ENCODE peak calls at places on chromosomes 11 and 22, in four cellular contexts. U is cardiac muscle cell; I is stimulated activated CD4-positive, alpha-beta T cell treated with anti-CD3 and anti-CD28 coated beads, Interleukin-1b, Interleukin-23, amount 100 ng/mL, for 24 hours; S is GM20000. J is an unnamed sample.

GRCh38 chr11:47980093-47980906 is at the start of gene PTPRJ:
- DNase-seq in U (peak; percentile 72), I (no peak), S (peak; percentile 86), J (peak; percentile 80)

GRCh38 chr11:69437001-69437875 is 44.2 kb upstream of the LINC01488 start:
- DNase-seq in I (no peak), S (no peak), U (no peak), J (peak; percentile 99)

GRCh38 chr11:92870241-92870826 is 99.1 kb upstream of the MTNR1B start:
- DNase-seq in U (no peak), I (no peak), S (no peak), J (no peak)

GRCh38 chr11:77407613-77408012 is 66.3 kb downstream of the PAK1 start:
- DNase-seq in I (no peak), S (no peak), U (peak; percentile 79), J (no peak)

GRCh38 chr11:76335827-76336226 is 45.1 kb downstream of the THAP12 start:
- DNase-seq in I (no peak), U (no peak), S (no peak), J (no peak)

GRCh38 chr11:17351510-17352176 is at the start of gene NCR3LG1:
- DNase-seq in U (peak; percentile 84), I (peak; percentile 22), S (peak; percentile 54), J (peak; percentile 36)

GRCh38 chr11:27679136-27680015 is 20.9 kb downstream of the BDNF start:
- DNase-seq in S (no peak), I (no peak), U (peak; percentile 58), J (no peak)

GRCh38 chr11:35927730-35928129 is 16.1 kb upstream of the LDLRAD3 start:
- DNase-seq in U (peak; percentile 90), S (no peak), I (no peak), J (peak; percentile 58)

GRCh38 chr22:19730662-19731360 is 7.5 kb downstream of the GP1BB start:
- DNase-seq in S (peak; percentile 93), I (peak; percentile 81), U (peak; percentile 84), J (peak; percentile 97)

GRCh38 chr11:112249871-112250590 is 10.6 kb downstream of the PLET1 start:
- DNase-seq in S (no peak), I (no peak), U (peak; percentile 66), J (no peak)

GRCh38 chr11:12271826-12272366 is 105.5 kb upstream of the PARVA start:
- DNase-seq in U (no peak), S (no peak), I (no peak), J (no peak)

GRCh38 chr11:64898076-64898445 is 18.9 kb downstream of the ATG2A start:
- DNase-seq in U (no peak), S (no peak), I (no peak), J (no peak)

GRCh38 chr11:130124096-130124495 is 35.5 kb upstream of the ST14 start:
- DNase-seq in S (no peak), U (peak; percentile 93), I (no peak), J (no peak)

GRCh38 chr11:123384116-123384515 is 46.0 kb upstream of the GRAMD1B start:
- DNase-seq in U (no peak), S (no peak), I (no peak), J (no peak)

GRCh38 chr11:9529333-9529648 is 44.2 kb upstream of the WEE1 start:
- DNase-seq in I (no peak), S (no peak), U (peak; percentile 53), J (no peak)

GRCh38 chr11:2702771-2703486 is 3.1 kb upstream of the KCNQ1OT1 start:
- DNase-seq in U (no peak), I (no peak), S (no peak), J (no peak)

GRCh38 chr11:838441-839279 is 3.7 kb downstream of the POLR2L start:
- DNase-seq in I (no peak), U (peak; percentile 46), S (no peak), J (no peak)

GRCh38 chr11:57116654-57117053 is 65.1 kb upstream of the LRRC55 start:
- DNase-seq in S (peak; percentile 12), I (no peak), U (peak; percentile 68), J (peak; percentile 79)

GRCh38 chr11:6095798-6096197 is 11.7 kb upstream of the OR56B4 start:
- DNase-seq in S (no peak), U (no peak), I (no peak), J (no peak)

GRCh38 chr11:28169816-28170215 is 61.6 kb downstream of the METTL15 start:
- DNase-seq in U (peak; percentile 49), I (no peak), S (peak; percentile 5), J (no peak)

GRCh38 chr11:43899094-43899493 is 18.5 kb downstream of the ALKBH3 start:
- DNase-seq in U (no peak), S (no peak), I (no peak), J (no peak)

GRCh38 chr11:66371627-66372415 is at the start of gene SLC29A2:
- DNase-seq in U (no peak), S (peak; percentile 91), I (peak; percentile 64), J (peak; percentile 100)

GRCh38 chr22:24350627-24351026 is 76.8 kb upstream of the ADORA2A start:
- DNase-seq in I (no peak), S (no peak), U (no peak), J (no peak)

GRCh38 chr22:35578836-35579575 is 38.1 kb downstream of the MB start:
- DNase-seq in S (no peak), I (no peak), U (no peak), J (no peak)

GRCh38 chr22:24060375-24060788 is 49.3 kb downstream of the CABIN1 start:
- DNase-seq in S (no peak), U (peak; percentile 93), I (no peak), J (no peak)

GRCh38 chr11:65444314-65445051 is 21.9 kb downstream of the NEAT1 start:
- DNase-seq in U (peak; percentile 41), I (no peak), S (no peak), J (no peak)

GRCh38 chr11:78654071-78654470 is 79.4 kb upstream of the NARS2 start:
- DNase-seq in I (no peak), U (no peak), S (no peak), J (no peak)

GRCh38 chr11:64519541-64519940 is 71.5 kb upstream of the SLC22A12 start:
- DNase-seq in S (no peak), U (no peak), I (no peak), J (no peak)

GRCh38 chr11:70824590-70825300 is 426.4 kb downstream of the CTTN start:
- DNase-seq in S (no peak), I (no peak), U (peak; percentile 5), J (no peak)

GRCh38 chr11:93392862-93393261 is 62.3 kb downstream of the DEUP1 start:
- DNase-seq in S (no peak), I (no peak), U (peak; percentile 3), J (no peak)

GRCh38 chr11:111582163-111582562 is 20.1 kb upstream of the SIK2 start:
- DNase-seq in U (no peak), S (no peak), I (no peak), J (no peak)

GRCh38 chr11:108576523-108576922 is 17.0 kb downstream of the EXPH5 start:
- DNase-seq in S (no peak), I (no peak), U (no peak), J (no peak)

GRCh38 chr11:130157840-130158239 is 1.7 kb upstream of the ST14 start:
- DNase-seq in U (no peak), I (no peak), S (no peak), J (no peak)